ENCODE peak calls at places on chromosomes 12 and 14, in nine cellular contexts. P, O, A, V, K, X, N, M and S are unnamed samples.

GRCh38 chr12:26091837-26092236 is 33.0 kb downstream of the BHLHE41 start:
- DNase-seq in M (no peak), K (no peak), P (no peak), X (no peak), V (no peak), A (peak; percentile 32), N (no peak), O (no peak), S (no peak)

GRCh38 chr12:95963104-95963503 is 20.0 kb downstream of the AMDHD1 start:
- DNase-seq in N (no peak), V (no peak), X (peak; percentile 10), K (no peak), P (no peak), M (no peak), A (no peak), O (no peak), S (peak; percentile 24)

GRCh38 chr14:96625436-96625945 is 123.3 kb downstream of the PAPOLA start:
- DNase-seq in N (no peak), M (no peak), V (no peak), K (no peak), X (no peak), P (no peak), A (no peak), O (peak; percentile 16), S (no peak)

GRCh38 chr12:125254856-125255255 is 189.6 kb downstream of the AACS start:
- DNase-seq in K (no peak), V (no peak), M (no peak), N (no peak), X (no peak), P (no peak), A (no peak), O (no peak), S (no peak)

GRCh38 chr14:68857671-68858070 is 64.8 kb upstream of the ZFP36L1 start:
- DNase-seq in P (no peak), V (peak; percentile 49), A (no peak), O (no peak), M (no peak), K (no peak), X (no peak), N (no peak), S (no peak)

GRCh38 chr12:80273144-80273543 is 170.9 kb upstream of the PTPRQ start:
- DNase-seq in X (no peak), K (no peak), A (no peak), O (no peak), N (no peak), P (no peak), V (no peak), M (no peak), S (no peak)

GRCh38 chr14:68514611-68515194 is 278.2 kb downstream of the ZFP36L1 start:
- DNase-seq in V (peak; percentile 29), M (no peak), K (no peak), P (no peak), A (no peak), N (no peak), X (no peak), O (no peak), S (peak; percentile 35)

GRCh38 chr12:67630373-67631088 is 18.0 kb upstream of the DYRK2 start:
- DNase-seq in A (no peak), X (peak; percentile 25), N (no peak), V (no peak), M (no peak), K (no peak), P (no peak), O (peak; percentile 52), S (no peak)

GRCh38 chr12:49511410-49511809 is 27.4 kb upstream of the KCNH3 start:
- DNase-seq in M (no peak), X (no peak), V (peak; percentile 84), K (no peak), N (no peak), O (no peak), A (no peak), P (no peak), S (no peak)

GRCh38 chr12:86623267-86623666 is 367.1 kb upstream of the MGAT4C start:
- DNase-seq in X (no peak), A (no peak), O (no peak), M (no peak), V (no peak), K (no peak), N (no peak), P (no peak), S (no peak)

GRCh38 chr14:31410048-31410654 is 10.2 kb downstream of the HEATR5A start:
- DNase-seq in M (no peak), X (no peak), P (no peak), N (no peak), A (no peak), V (no peak), O (no peak), K (no peak), S (no peak)

GRCh38 chr14:50542941-50543418 is 10.6 kb upstream of the MAP4K5 start:
- DNase-seq in N (no peak), V (peak; percentile 60), A (no peak), O (no peak), P (peak; percentile 65), K (no peak), M (peak; percentile 50), X (peak; percentile 38), S (peak; percentile 64)

GRCh38 chr14:23916446-23916845 is 37.1 kb upstream of the DHRS4 start:
- DNase-seq in V (no peak), A (no peak), X (no peak), N (no peak), O (no peak), M (no peak), P (no peak), K (no peak), S (no peak)

GRCh38 chr14:29821665-29822429 is 105.8 kb downstream of the PRKD1 start:
- DNase-seq in X (no peak), M (no peak), V (no peak), N (no peak), O (no peak), P (no peak), K (no peak), A (no peak), S (no peak)

GRCh38 chr12:132623072-132623869 is 4.7 kb downstream of the P2RX2 start:
- DNase-seq in A (no peak), P (no peak), V (no peak), N (no peak), X (peak; percentile 60), O (no peak), M (peak; percentile 53), K (no peak), S (no peak)

GRCh38 chr12:6197996-6198395 is 2.2 kb upstream of the CD9 start:
- DNase-seq in P (no peak), A (no peak), V (no peak), X (no peak), N (no peak), M (no peak), O (peak; percentile 56), K (no peak), S (no peak)

GRCh38 chr14:92934196-92935085 is 11.5 kb downstream of the CHGA start:
- DNase-seq in K (no peak), V (no peak), N (no peak), X (no peak), M (peak; percentile 79), P (no peak), A (no peak), O (no peak), S (no peak)

GRCh38 chr14:92936085-92936484 is 13.1 kb downstream of the CHGA start:
- DNase-seq in X (no peak), P (no peak), O (no peak), M (peak; percentile 57), N (no peak), K (no peak), A (no peak), V (no peak), S (no peak)

GRCh38 chr14:92933481-92933880 is 10.5 kb downstream of the CHGA start:
- DNase-seq in O (no peak), P (no peak), A (no peak), X (no peak), V (no peak), K (no peak), N (no peak), M (no peak), S (no peak)

GRCh38 chr14:92937229-92937937 is 14.4 kb downstream of the CHGA start:
- DNase-seq in P (no peak), V (peak; percentile 57), K (no peak), O (no peak), M (no peak), N (no peak), X (peak; percentile 33), A (no peak), S (peak; percentile 40)

DNA sequence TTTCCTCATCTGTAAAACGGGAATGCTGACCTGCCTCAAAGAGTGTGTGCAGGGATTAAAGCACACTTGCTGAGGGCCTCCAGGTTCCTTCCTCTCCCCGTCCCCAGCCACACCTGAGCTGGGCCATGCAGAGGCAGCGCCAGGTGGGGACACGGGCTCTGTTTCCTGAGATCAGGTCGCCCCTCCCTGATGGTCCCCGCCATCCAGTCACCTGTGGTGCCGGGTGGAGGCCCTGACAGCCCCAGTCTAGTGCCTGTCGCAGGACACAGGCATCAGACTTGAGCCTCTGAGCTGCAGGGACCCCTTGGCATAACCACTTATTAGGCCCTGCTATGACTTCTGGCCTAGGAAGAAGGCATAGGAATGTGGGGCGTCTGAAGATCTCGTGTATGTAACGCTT is 12.5 kb downstream of the CHGA start:
- DNase-seq in P (no peak), X (no peak), V (no peak), N (no peak), M (peak; percentile 54), K (no peak), O (no peak), A (no peak), S (no peak)
- TF ChIP-seq CTCF in P (no peak), X (no peak), V (no peak), N (no peak), M (no peak), K (no peak), O (no peak), A (no peak), S (no peak)

DNA sequence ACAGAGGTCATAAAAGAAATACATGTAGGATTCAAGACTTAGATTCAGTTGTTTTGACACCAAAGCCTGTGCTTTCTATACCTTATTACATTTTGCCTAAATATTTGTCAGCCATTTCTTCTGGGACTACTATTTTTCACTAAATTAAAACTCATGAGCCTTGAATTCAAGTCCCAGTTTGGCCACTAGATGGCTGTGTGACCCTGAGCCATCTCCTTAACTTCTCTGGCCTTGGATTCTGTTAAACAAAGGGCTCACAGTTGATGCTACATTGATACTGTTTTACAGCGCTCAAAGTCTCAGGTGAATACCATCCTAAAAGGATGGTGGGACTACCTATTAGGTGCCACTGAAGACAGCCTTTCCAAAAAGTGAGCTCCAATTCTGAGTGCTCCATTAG is 39.6 kb upstream of the CCDC198 start:
- DNase-seq in X (peak; percentile 28), M (no peak), N (no peak), K (no peak), A (no peak), V (no peak), O (no peak), P (peak; percentile 4), S (peak; percentile 47)
- TF ChIP-seq CTCF in X (peak; percentile 57), M (peak; percentile 28), N (no peak), K (no peak), A (no peak), V (peak; percentile 44), O (no peak), P (peak; percentile 51), S (peak; percentile 35)

GRCh38 chr12:110245278-110245868 is 35.7 kb upstream of the ATP2A2 start:
- DNase-seq in K (no peak), X (peak; percentile 49), V (no peak), O (peak; percentile 84), N (no peak), A (no peak), P (no peak), M (peak; percentile 38), S (peak; percentile 54)
- TF ChIP-seq CTCF in K (peak; percentile 29), X (no peak), V (peak; percentile 41), O (peak; percentile 72), N (no peak), A (no peak), P (peak; percentile 19), M (peak; percentile 52), S (peak; percentile 28)

GRCh38 chr14:76812422-76813383 is at the start of gene ANGEL1:
- DNase-seq in M (peak; percentile 97), K (peak; percentile 96), V (peak; percentile 93), X (peak; percentile 97), O (peak; percentile 97), P (peak; percentile 93), A (peak; percentile 96), N (peak; percentile 96), S (peak; percentile 96)
- TF ChIP-seq CTCF in M (no peak), K (peak; percentile 39), V (no peak), X (no peak), O (peak; percentile 7), P (no peak), A (peak; percentile 40), N (peak; percentile 20), S (no peak)